ENCODE peak calls at places on chromosomes 6 and 20, in six cellular contexts. O is tibial nerve; X is CD4-positive, alpha-beta T cell; P is CD4-positive, CD25-positive, alpha-beta regulatory T cell; W is H9; Y is fibroblast of lung. E is an unnamed sample.

GRCh38 chr6:35452186-35453090 is at the start of gene FANCE:
- DNase-seq in O (peak), X (peak), P (peak), W (peak), Y (peak), E (peak)

GRCh38 chr6:157613011-157613522 is 210.0 kb upstream of the SNX9 start:
- DNase-seq in O (no peak), X (no peak), P (no peak), W (no peak), Y (peak), E (peak)

GRCh38 chr6:26269406-26270120 is 95.4 kb upstream of the BTN3A2 start:
- DNase-seq in O (no peak), X (no peak), P (peak), W (no peak), Y (no peak), E (no peak)

GRCh38 chr6:33896391-33897192 is 92.8 kb upstream of the MLN start:
- DNase-seq in O (no peak), X (no peak), P (no peak), W (no peak), Y (peak), E (peak)

GRCh38 chr6:14381225-14381887 is 263.8 kb downstream of the CD83 start:
- DNase-seq in O (no peak), X (no peak), P (no peak), W (peak), Y (no peak), E (no peak)

GRCh38 chr20:44615169-44615791 is 32.9 kb downstream of the PKIG start:
- DNase-seq in O (no peak), X (no peak), P (peak), W (no peak), Y (peak), E (peak)

GRCh38 chr6:8743146-8743745 is 307.9 kb upstream of the SLC35B3 start:
- DNase-seq in O (no peak), X (no peak), P (no peak), W (no peak), Y (no peak), E (no peak)

GRCh38 chr6:89667872-89668556 is 29.5 kb upstream of the LYRM2 start:
- DNase-seq in O (no peak), X (no peak), P (no peak), W (no peak), Y (peak), E (no peak)

GRCh38 chr6:108117427-108118358 is 43.2 kb upstream of the OSTM1 start:
- DNase-seq in O (no peak), X (no peak), P (peak), W (peak), Y (peak), E (no peak)

GRCh38 chr6:169960531-169960890 is 209.1 kb downstream of the ERMARD start:
- DNase-seq in O (no peak), X (no peak), P (no peak), W (no peak), Y (no peak), E (no peak)

GRCh38 chr6:45420083-45420908 is 42.6 kb upstream of the SUPT3H start:
- DNase-seq in O (no peak), X (peak), P (peak), W (no peak), Y (peak), E (no peak)

GRCh38 chr20:34579936-34580587 is 21.5 kb downstream of the MAP1LC3A start:
- DNase-seq in O (no peak), X (no peak), P (peak), W (no peak), Y (peak), E (no peak)

GRCh38 chr6:47464052-47464451 is 13.5 kb upstream of the CD2AP start:
- DNase-seq in O (no peak), X (no peak), P (no peak), W (no peak), Y (no peak), E (no peak)

GRCh38 chr20:61185841-61186601 is 66.0 kb upstream of the CDH4 start:
- DNase-seq in O (no peak), X (no peak), P (no peak), W (no peak), Y (peak), E (no peak)

GRCh38 chr6:140779341-140779740 is 1353.4 kb upstream of the GJE1 start:
- DNase-seq in O (no peak), X (no peak), P (no peak), W (no peak), Y (peak), E (no peak)

GRCh38 chr20:60966031-60966430 is 286.0 kb upstream of the CDH4 start:
- DNase-seq in O (no peak), X (no peak), P (no peak), W (no peak), Y (no peak), E (no peak)

GRCh38 chr6:148525453-148525852 is 182.8 kb downstream of the SASH1 start:
- DNase-seq in O (no peak), X (no peak), P (no peak), W (no peak), Y (peak), E (no peak)

GRCh38 chr6:9484091-9484490 is 930.8 kb downstream of the TFAP2A start:
- DNase-seq in O (no peak), X (no peak), P (no peak), W (no peak), Y (no peak), E (no peak)

GRCh38 chr6:111418971-111419693 is 63.9 kb downstream of the REV3L start:
- DNase-seq in O (no peak), X (no peak), P (no peak), W (no peak), Y (peak), E (no peak)

GRCh38 chr6:80638222-80639055 is 532.0 kb downstream of the BCKDHB start:
- DNase-seq in O (no peak), X (no peak), P (peak), W (peak), Y (peak), E (no peak)

GRCh38 chr6:21856096-21856825 is 262.7 kb downstream of the SOX4 start:
- DNase-seq in O (no peak), X (no peak), P (no peak), W (no peak), Y (peak), E (no peak)

GRCh38 chr6:143575440-143575839 is 63.9 kb upstream of the FUCA2 start:
- DNase-seq in O (no peak), X (peak), P (peak), W (peak), Y (peak), E (no peak)

GRCh38 chr20:62119101-62119500 is 3.2 kb upstream of the LSM14B start:
- DNase-seq in O (no peak), X (no peak), P (no peak), W (no peak), Y (no peak), E (no peak)

GRCh38 chr20:22308934-22309333 is 275.4 kb downstream of the FOXA2 start:
- DNase-seq in O (no peak), X (no peak), P (no peak), W (no peak), Y (no peak), E (no peak)

GRCh38 chr20:22691369-22692118 is 107.2 kb upstream of the FOXA2 start:
- DNase-seq in O (peak), X (peak), P (peak), W (peak), Y (peak), E (peak)

GRCh38 chr6:149859368-149859767 is 4.8 kb downstream of the LRP11 start:
- DNase-seq in O (no peak), X (no peak), P (no peak), W (no peak), Y (peak), E (no peak)

GRCh38 chr20:41617059-41617921 is 887 bp downstream of the CHD6 start:
- DNase-seq in O (no peak), X (peak), P (peak), W (peak), Y (peak), E (no peak)

GRCh38 chr6:24494726-24495515 is at the start of gene ALDH5A1:
- DNase-seq in O (peak), X (peak), P (peak), W (peak), Y (peak), E (peak)

GRCh38 chr6:21856844-21857243 is 263.3 kb downstream of the SOX4 start:
- DNase-seq in O (no peak), X (no peak), P (no peak), W (no peak), Y (peak), E (no peak)

GRCh38 chr20:12113468-12114371 is 196.0 kb downstream of the BTBD3 start:
- DNase-seq in O (no peak), X (no peak), P (no peak), W (no peak), Y (peak), E (no peak)

GRCh38 chr20:33273117-33273851 is 9.7 kb upstream of the BPIFB1 start:
- DNase-seq in O (no peak), X (no peak), P (no peak), W (no peak), Y (peak), E (no peak)

GRCh38 chr6:144581807-144582537 is 296.8 kb downstream of the UTRN start:
- DNase-seq in O (no peak), X (no peak), P (peak), W (peak), Y (peak), E (no peak)

GRCh38 chr6:70738028-70738427 is 70.3 kb downstream of the SMAP1 start:
- DNase-seq in O (no peak), X (no peak), P (no peak), W (no peak), Y (peak), E (no peak)

GRCh38 chr6:118468682-118469465 is 79.2 kb upstream of the PLN start:
- DNase-seq in O (no peak), X (no peak), P (no peak), W (no peak), Y (peak), E (no peak)

GRCh38 chr6:121504227-121504626 is 68.8 kb downstream of the GJA1 start:
- DNase-seq in O (no peak), X (no peak), P (no peak), W (no peak), Y (peak), E (no peak)
- H3K27ac ChIP-seq in O (no peak), X (no peak), P (no peak), W (no peak), Y (no peak), E (no peak)

DNA sequence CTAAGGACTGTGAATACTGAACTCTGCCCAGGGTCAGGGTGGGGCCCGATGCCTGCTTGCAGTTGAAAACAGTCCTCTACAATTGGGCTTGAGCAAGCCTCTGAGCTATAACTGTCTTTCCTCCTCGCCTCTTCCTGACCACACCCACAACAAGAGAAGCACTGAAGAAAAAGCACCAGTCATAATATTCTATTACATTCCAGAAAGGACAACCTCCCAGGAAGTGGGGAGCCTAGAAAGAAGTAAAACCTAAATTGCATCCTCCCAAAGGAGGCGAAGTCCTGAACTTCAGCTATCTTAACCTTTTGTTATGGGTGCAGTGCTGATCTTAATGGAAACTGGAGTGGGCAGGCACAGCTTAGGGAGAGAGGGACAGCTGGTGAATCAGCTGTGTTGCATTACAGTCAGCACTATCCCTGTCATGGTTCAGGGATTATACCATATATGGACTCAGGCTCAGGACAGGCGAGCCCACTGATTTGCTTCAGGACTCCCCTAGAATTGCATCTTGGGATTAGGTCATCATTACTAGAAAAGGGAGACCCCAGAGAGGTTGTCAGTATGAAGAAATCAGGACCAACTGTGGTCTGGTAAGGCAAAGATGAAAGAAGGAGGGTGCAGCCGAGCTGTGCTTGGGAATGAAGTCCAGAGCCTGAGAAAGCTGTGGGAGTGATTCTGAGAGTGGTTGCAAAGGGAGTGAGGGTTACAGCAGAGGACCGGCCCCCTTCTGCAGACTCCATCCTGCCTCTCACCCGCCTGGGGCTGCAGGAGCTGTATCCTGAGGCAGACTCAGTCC is 18.3 kb upstream of the TRAM2 start:
- DNase-seq in O (no peak), X (no peak), P (peak), W (peak), Y (peak), E (no peak)
- H3K27ac ChIP-seq in O (peak), X (no peak), P (no peak), W (no peak), Y (peak), E (no peak)

GRCh38 chr20:24227600-24227999 is 239.0 kb upstream of the GGTLC1 start:
- DNase-seq in O (no peak), X (no peak), P (no peak), W (no peak), Y (no peak), E (no peak)
- H3K27ac ChIP-seq in O (no peak), X (no peak), P (no peak), W (no peak), Y (no peak), E (no peak)

GRCh38 chr6:166619912-166620311 is 7.1 kb downstream of the RPS6KA2 start:
- DNase-seq in O (no peak), X (no peak), P (no peak), W (no peak), Y (peak), E (no peak)

GRCh38 chr6:166618251-166618650 is 8.8 kb downstream of the RPS6KA2 start:
- DNase-seq in O (no peak), X (no peak), P (no peak), W (no peak), Y (no peak), E (no peak)

GRCh38 chr6:166620478-166621113 is 6.5 kb downstream of the RPS6KA2 start:
- DNase-seq in O (no peak), X (no peak), P (no peak), W (no peak), Y (peak), E (no peak)

GRCh38 chr6:166617359-166617758 is 9.7 kb downstream of the RPS6KA2 start:
- DNase-seq in O (no peak), X (no peak), P (no peak), W (no peak), Y (peak), E (no peak)

DNA sequence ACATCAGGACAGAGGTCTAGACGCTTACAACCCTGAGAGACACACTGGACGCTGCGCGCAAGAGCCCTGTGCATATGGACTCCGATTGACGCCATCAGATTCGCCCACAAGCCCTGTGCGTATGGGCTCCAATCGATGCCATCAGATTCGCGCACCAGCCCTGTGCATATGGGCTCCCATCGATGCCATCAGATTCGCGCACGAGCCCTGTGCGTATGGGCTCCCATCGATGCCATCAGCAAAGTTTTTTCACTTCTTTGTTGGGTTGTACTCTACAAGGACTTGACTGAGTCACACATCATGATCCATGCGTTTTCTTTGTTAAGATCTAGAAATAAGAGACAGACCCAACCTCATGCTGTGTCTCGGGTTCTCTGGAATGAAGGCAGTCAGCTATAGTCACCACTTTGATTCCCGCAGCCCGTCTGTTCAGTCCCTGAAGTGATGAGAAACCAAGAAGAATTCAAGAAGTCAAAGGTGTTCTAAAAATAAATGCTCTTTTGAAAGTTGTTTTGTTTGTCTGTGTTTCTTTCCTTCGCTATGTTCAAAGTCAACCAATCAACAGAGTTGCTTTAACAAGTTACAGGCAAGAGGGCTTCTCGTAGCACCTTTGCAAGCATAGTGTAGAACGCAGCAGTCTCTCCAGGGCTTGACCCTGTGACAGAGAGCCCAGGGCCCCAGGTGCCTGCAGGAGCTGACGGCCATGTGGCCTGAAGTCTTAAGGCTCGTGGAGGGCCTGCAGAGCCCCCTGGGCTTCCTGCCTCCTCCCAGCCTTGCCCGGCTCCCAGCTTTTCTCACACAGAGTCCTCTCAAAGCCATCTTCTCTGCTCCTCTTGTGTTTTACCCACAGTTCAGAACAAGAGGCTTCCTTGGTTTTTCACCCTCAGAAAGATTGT is 7.9 kb downstream of the RPS6KA2 start:
- DNase-seq in O (no peak), X (no peak), P (no peak), W (no peak), Y (peak), E (no peak)
- H3K27ac ChIP-seq in O (peak), X (no peak), P (no peak), W (no peak), Y (peak), E (no peak)

GRCh38 chr6:152312434-152312833 is 324.7 kb downstream of the SYNE1 start:
- DNase-seq in O (no peak), X (no peak), P (no peak), W (no peak), Y (no peak), E (no peak)

GRCh38 chr6:152316024-152316423 is 321.1 kb downstream of the SYNE1 start:
- DNase-seq in O (no peak), X (no peak), P (no peak), W (no peak), Y (peak), E (no peak)

GRCh38 chr6:152310371-152310954 is 326.7 kb downstream of the SYNE1 start:
- DNase-seq in O (no peak), X (no peak), P (peak), W (no peak), Y (no peak), E (peak)

GRCh38 chr6:152314483-152314832 is 322.7 kb downstream of the SYNE1 start:
- DNase-seq in O (no peak), X (no peak), P (no peak), W (no peak), Y (no peak), E (no peak)

DNA sequence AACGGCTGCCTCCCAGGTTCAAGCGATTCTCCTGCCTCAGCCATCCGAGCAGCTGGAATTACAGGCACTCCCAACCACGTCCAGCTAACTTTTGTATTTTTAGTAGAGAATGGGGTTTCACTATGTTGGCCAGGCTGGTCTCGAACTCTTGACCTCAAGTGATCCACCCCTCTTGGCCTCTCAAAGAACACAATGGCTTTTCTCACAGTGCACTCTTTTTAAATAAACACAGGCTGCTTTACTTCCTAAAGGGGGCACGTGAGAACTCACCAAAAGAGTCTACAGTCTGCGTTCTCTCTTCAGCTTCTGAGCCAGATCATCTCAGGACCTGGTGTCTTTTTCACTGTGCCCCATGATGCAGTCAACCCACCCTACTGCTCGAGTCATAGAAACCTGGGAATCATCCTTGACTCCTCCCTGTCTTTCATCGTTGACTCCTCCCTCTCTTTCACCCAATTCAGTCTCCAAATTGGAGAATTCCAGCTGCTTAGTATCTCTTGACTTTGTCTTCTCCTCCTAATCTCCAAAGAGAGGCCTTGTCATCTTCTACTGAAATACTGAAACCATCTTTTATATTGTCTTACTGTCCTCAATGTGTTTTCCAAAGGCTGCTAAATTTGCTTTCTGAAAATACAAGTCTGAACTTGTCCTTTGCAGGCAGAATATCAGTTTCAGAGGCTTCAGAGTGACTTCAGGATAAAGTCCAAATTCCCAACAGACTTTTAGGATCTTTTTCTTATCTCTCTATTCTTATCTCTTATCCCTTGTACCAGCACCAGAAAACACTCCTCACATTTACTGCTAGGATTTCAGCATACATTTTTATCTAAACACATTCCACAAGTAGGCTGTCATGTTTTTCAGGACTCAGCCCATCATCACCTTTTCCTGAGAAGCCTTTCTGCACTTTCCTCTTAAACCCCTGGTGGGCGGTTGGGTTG is 323.4 kb downstream of the SYNE1 start:
- DNase-seq in O (no peak), X (no peak), P (no peak), W (no peak), Y (peak), E (no peak)
- H3K27ac ChIP-seq in O (peak), X (no peak), P (no peak), W (no peak), Y (peak), E (peak)

E was measured in caudate nucleus.